ENCODE peak calls at places on chromosomes 1 and 21, in six cellular contexts. M, W, Z, B, I and T are unnamed samples.

GRCh38 chr21:45818904-45819285 is 162.7 kb upstream of the COL6A1 start:
- DNase-seq in Z (no peak), W (no peak), B (peak), I (peak), M (peak), T (no peak)

GRCh38 chr1:87428883-87429282 is 100.2 kb downstream of the LMO4 start:
- DNase-seq in B (no peak), M (no peak), I (no peak), W (no peak), Z (no peak), T (no peak)

GRCh38 chr1:82273816-82274215 is 473.1 kb downstream of the ADGRL2 start:
- DNase-seq in M (no peak), B (no peak), Z (no peak), W (no peak), I (no peak), T (no peak)

GRCh38 chr21:35349378-35350080 is 300.4 kb upstream of the RUNX1 start:
- DNase-seq in Z (no peak), W (no peak), B (no peak), I (no peak), M (no peak), T (no peak)

GRCh38 chr1:11847667-11848445 is at the start of gene NPPA:
- DNase-seq in I (no peak), W (no peak), Z (no peak), M (no peak), B (no peak), T (no peak)

GRCh38 chr1:74753104-74753503 is 20.2 kb downstream of the TYW3 start:
- DNase-seq in I (no peak), B (no peak), M (no peak), Z (no peak), W (peak), T (no peak)

GRCh38 chr1:54814148-54814498 is 13.0 kb upstream of the TTC22 start:
- DNase-seq in I (no peak), M (no peak), Z (no peak), W (no peak), B (no peak), T (no peak)

GRCh38 chr1:198270421-198270820 is 113.6 kb downstream of the NEK7 start:
- DNase-seq in M (no peak), B (no peak), Z (no peak), I (no peak), W (no peak), T (no peak)

GRCh38 chr1:66335859-66336640 is 197.9 kb upstream of the SGIP1 start:
- DNase-seq in B (peak), Z (peak), I (peak), W (no peak), M (peak), T (peak)

GRCh38 chr1:67646145-67647035 is 38.6 kb upstream of the GADD45A start:
- DNase-seq in M (no peak), W (no peak), I (no peak), Z (peak), B (no peak), T (no peak)

GRCh38 chr21:45486443-45487160 is 55.6 kb downstream of the SLC19A1 start:
- DNase-seq in W (no peak), I (no peak), Z (no peak), M (no peak), B (no peak), T (no peak)

GRCh38 chr1:31744165-31744888 is 19.8 kb downstream of the ADGRB2 start:
- DNase-seq in W (no peak), Z (no peak), B (no peak), M (no peak), I (no peak), T (no peak)

GRCh38 chr21:23664193-23664694 is 1943.0 kb downstream of the MRPL39 start:
- DNase-seq in M (no peak), B (no peak), I (no peak), Z (no peak), W (no peak), T (no peak)

GRCh38 chr21:45011911-45012660 is 62.3 kb upstream of the ADARB1 start:
- DNase-seq in I (no peak), Z (peak), M (no peak), W (no peak), B (no peak), T (peak)

GRCh38 chr21:38766987-38767722 is 38.6 kb upstream of the ETS2 start:
- DNase-seq in M (peak), Z (no peak), B (peak), I (peak), W (no peak), T (no peak)

GRCh38 chr1:4868521-4868920 is 214.1 kb downstream of the AJAP1 start:
- DNase-seq in Z (no peak), M (no peak), I (no peak), B (no peak), W (no peak), T (no peak)

GRCh38 chr1:22930235-22930912 is 42.3 kb downstream of the LACTBL1 start:
- DNase-seq in W (peak), M (no peak), Z (peak), B (peak), I (no peak), T (peak)

GRCh38 chr1:206757524-206758266 is 12.9 kb upstream of the IL19 start:
- DNase-seq in I (peak), Z (no peak), B (peak), M (peak), W (no peak), T (no peak)

GRCh38 chr1:84611796-84612195 is 37.6 kb upstream of the CTBS start:
- DNase-seq in M (no peak), I (no peak), Z (no peak), W (no peak), B (no peak), T (no peak)

GRCh38 chr1:96863449-96863848 is 141.9 kb downstream of the PTBP2 start:
- DNase-seq in B (no peak), Z (no peak), M (no peak), W (no peak), I (no peak), T (no peak)

GRCh38 chr1:83637009-83637408 is 361.9 kb downstream of the TTLL7 start:
- DNase-seq in I (no peak), M (no peak), B (no peak), W (no peak), Z (no peak), T (no peak)

GRCh38 chr1:10192263-10192662 is 18.1 kb upstream of the KIF1B start:
- DNase-seq in B (no peak), I (no peak), Z (no peak), M (no peak), W (no peak), T (no peak)

GRCh38 chr1:29569971-29570634 is 333.8 kb downstream of the PTPRU start:
- DNase-seq in M (no peak), B (no peak), Z (no peak), I (no peak), W (no peak), T (no peak)

GRCh38 chr1:217032715-217033367 is 309.6 kb upstream of the ESRRG start:
- DNase-seq in M (no peak), I (no peak), B (no peak), Z (peak), W (no peak), T (no peak)

GRCh38 chr1:25695991-25696330 is 79.4 kb downstream of the MAN1C1 start:
- DNase-seq in W (no peak), M (no peak), B (no peak), I (no peak), Z (no peak), T (no peak)

GRCh38 chr1:39269791-39270342 is 65.4 kb downstream of the MACF1 start:
- DNase-seq in B (no peak), W (no peak), Z (no peak), I (no peak), M (no peak), T (peak)

GRCh38 chr1:183570451-183570850 is 19.8 kb downstream of the NCF2 start:
- DNase-seq in M (no peak), Z (no peak), W (no peak), B (no peak), I (no peak), T (no peak)